ENCODE peak calls at places on chromosomes 12 and 14, in five cellular contexts. X is OCI-LY7, O is GM23338, Q is PC-9, I is IMR-90. W is an unnamed sample. For H4K20me1, the result is how much of the 10 kb centered on the place peaks cover.

GRCh38 chr12:111881712-111882111 is 39.7 kb downstream of the MAPKAPK5 start:
- DNase-seq in X (no peak), O (no peak), Q (no peak), I (no peak), W (no peak)

GRCh38 chr14:89720741-89721315 is 233.7 kb downstream of the EFCAB11 start:
- DNase-seq in X (peak), O (peak), Q (no peak), I (no peak), W (no peak)

GRCh38 chr12:43937947-43938346 is 102.1 kb downstream of the TMEM117 start:
- DNase-seq in X (peak), O (peak), Q (no peak), I (peak), W (no peak)

GRCh38 chr14:49692191-49692757 is 646 bp upstream of the KLHDC1 start:
- DNase-seq in X (no peak), O (no peak), Q (no peak), I (peak), W (no peak)

GRCh38 chr12:107235600-107235999 is 142.3 kb upstream of the CRY1 start:
- DNase-seq in X (no peak), O (no peak), Q (no peak), I (no peak), W (no peak)

GRCh38 chr12:46357438-46358324 is 14.9 kb downstream of the SLC38A2 start:
- DNase-seq in X (no peak), O (peak), Q (no peak), I (peak), W (peak)

GRCh38 chr12:114835031-114835430 is 151.1 kb upstream of the TBX3 start:
- DNase-seq in X (no peak), O (no peak), Q (no peak), I (peak), W (no peak)

GRCh38 chr12:22413592-22413991 is 79.1 kb upstream of the ST8SIA1 start:
- DNase-seq in X (no peak), O (no peak), Q (no peak), I (no peak), W (no peak)

GRCh38 chr14:100649173-100649519 is 61.9 kb upstream of the BEGAIN start:
- DNase-seq in X (no peak), O (no peak), Q (no peak), I (peak), W (no peak)

GRCh38 chr12:56128669-56129209 is 672 bp downstream of the ESYT1 start:
- DNase-seq in X (no peak), O (no peak), Q (no peak), I (no peak), W (no peak)

GRCh38 chr12:89069431-89069830 is 282.9 kb downstream of the DUSP6 start:
- DNase-seq in X (no peak), O (no peak), Q (no peak), I (peak), W (no peak)

GRCh38 chr14:76208340-76208739 is 56.6 kb downstream of the GPATCH2L start:
- DNase-seq in X (no peak), O (peak), Q (no peak), I (no peak), W (no peak)

DNA sequence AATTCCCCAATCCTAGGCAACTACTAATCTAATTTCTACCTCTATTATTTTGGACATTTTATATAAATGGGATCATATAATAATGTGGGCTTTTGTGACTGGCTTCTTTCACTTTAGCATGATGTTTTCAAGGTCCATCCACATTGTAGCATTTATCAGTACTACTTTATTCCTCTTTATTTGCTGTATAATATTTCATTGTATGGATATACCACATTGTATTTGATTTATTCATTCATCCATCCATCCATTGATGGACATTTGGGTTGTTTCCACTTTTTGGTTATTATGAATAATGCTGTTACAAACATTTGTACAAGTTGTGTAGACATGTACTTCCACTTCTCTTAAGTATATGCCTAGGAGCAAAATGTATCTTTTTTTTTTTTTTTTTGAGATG is 17.3 kb downstream of the BTBD7 start:
- DNase-seq in X (no peak), O (no peak), Q (no peak), I (no peak), W (no peak)
- H4K20me1 ChIP-seq in X (under half), O (under half), Q (under half), I (under half), W (under half)

GRCh38 chr12:2785017-2785416 is 9.8 kb upstream of the FKBP4 start:
- DNase-seq in X (no peak), O (no peak), Q (no peak), I (no peak), W (no peak)

GRCh38 chr12:2783936-2784600 is 10.7 kb upstream of the FKBP4 start:
- DNase-seq in X (peak), O (peak), Q (peak), I (peak), W (no peak)

GRCh38 chr12:2775431-2775830 is 19.3 kb upstream of the FKBP4 start:
- DNase-seq in X (no peak), O (no peak), Q (no peak), I (no peak), W (no peak)

GRCh38 chr12:2776129-2776806 is 18.5 kb upstream of the FKBP4 start:
- DNase-seq in X (no peak), O (no peak), Q (no peak), I (no peak), W (no peak)

DNA sequence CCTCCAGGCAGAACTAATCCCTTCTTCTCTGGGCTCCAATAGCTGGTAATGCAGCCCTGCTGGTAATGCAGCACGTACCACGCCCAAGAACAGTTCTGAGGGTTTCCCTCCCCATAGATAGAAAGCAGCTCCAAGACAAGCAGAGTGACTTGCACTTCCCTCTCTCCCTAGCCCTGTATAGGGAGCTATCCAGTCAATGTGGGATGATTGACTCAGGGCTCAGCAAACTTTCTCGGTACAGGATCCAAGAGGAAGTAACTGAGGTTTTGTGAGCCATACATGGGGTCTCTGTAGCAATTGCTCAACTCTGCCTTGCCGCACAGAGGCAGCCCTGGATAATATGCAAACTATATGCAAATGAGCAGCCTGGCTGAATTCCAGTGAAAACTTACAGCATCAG is 15.5 kb upstream of the FKBP4 start:
- DNase-seq in X (no peak), O (peak), Q (no peak), I (no peak), W (no peak)
- H3K4me2 ChIP-seq in X (no peak), O (peak), Q (no peak), I (no peak), W (no peak)

GRCh38 chr12:103326190-103326589 is 169.6 kb downstream of the C12orf42 start:
- DNase-seq in X (peak), O (peak), Q (no peak), I (no peak), W (no peak)
- H3K27ac ChIP-seq in X (no peak), O (no peak), Q (no peak), I (no peak), W (no peak)

GRCh38 chr12:120869376-120869775 is 34.8 kb downstream of the SPPL3 start:
- DNase-seq in X (no peak), O (no peak), Q (no peak), I (no peak), W (no peak)
- H4K20me1 ChIP-seq in X (under half), O (under half), Q (under half), I (under half), W (under half)

GRCh38 chr12:8452036-8452435 is 3.7 kb upstream of the CLEC6A start:
- DNase-seq in X (no peak), O (no peak), Q (no peak), I (no peak), W (no peak)
- H3K4me2 ChIP-seq in X (no peak), O (no peak), Q (no peak), I (no peak), W (no peak)

DNA sequence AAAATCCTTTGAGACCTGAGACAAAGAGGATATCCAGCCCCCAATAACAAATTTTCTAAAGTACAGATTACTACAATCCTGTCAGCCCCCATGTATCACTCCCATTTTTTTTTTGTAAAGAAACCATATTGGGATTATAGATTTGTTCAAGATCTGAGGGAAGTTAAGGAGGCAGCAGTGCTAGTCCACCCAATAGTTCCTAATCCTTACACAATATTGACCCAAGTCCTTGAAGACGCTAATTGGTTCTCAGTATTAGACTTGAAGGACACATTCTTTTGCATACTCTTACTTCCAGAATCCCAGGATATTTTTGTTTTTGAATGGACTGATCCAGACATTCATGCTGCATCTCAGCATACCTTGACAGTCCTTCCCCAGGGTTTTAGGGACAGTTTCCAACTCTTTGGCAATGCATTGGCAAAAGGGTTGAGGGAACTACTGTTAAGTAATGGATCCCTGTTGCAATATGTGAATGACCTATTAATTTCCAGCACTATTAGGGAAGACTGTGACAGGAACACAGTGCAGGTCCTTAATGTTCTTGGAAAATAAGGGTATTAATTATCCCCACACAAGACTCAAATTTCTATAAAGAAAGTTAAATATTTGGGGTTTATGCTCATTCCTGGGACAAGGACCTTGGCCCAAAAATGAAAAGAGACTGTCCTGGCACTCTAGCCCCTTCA is 1519.5 kb upstream of the SEL1L start:
- DNase-seq in X (no peak), O (no peak), Q (no peak), I (no peak), W (no peak)
- H3K27ac ChIP-seq in X (no peak), O (no peak), Q (no peak), I (no peak), W (no peak)

GRCh38 chr12:104665296-104665695 is 208.5 kb downstream of the CHST11 start:
- DNase-seq in X (no peak), O (no peak), Q (no peak), I (no peak), W (no peak)
- H4K20me1 ChIP-seq in X (under half), O (under half), Q (under half), I (under half), W (under half)

GRCh38 chr12:130832561-130833209 is 6.4 kb downstream of the STX2 start:
- DNase-seq in X (no peak), O (no peak), Q (no peak), I (peak), W (no peak)
- H3K4me2 ChIP-seq in X (no peak), O (no peak), Q (no peak), I (peak), W (no peak)

W was measured in keratinocyte.